ENCODE peak calls at places on chromosome 18, in eight cellular contexts. One of them, this sample, is unnamed. For H3K27me3, the result is how much of the 10 kb centered on the place peaks cover.

GRCh38 chr18:12336887-12337286 is 28.8 kb downstream of the TUBB6 start:
- DNase-seq in ovary: no peak
- DNase-seq in spleen: no peak
- DNase-seq in left ventricle myocardium inferior: no peak
- DNase-seq in CD8-positive, alpha-beta memory T cell: no peak
- DNase-seq in CD4-positive, CD25-positive, alpha-beta regulatory T cell: no peak
- DNase-seq in transverse colon: no peak
- DNase-seq in breast epithelium: no peak
- DNase-seq in this sample: no peak

GRCh38 chr18:35197286-35197685 is 43.5 kb upstream of the ZNF397 start:
- DNase-seq in ovary: no peak
- DNase-seq in spleen: no peak
- DNase-seq in left ventricle myocardium inferior: no peak
- DNase-seq in CD8-positive, alpha-beta memory T cell: no peak
- DNase-seq in CD4-positive, CD25-positive, alpha-beta regulatory T cell: no peak
- DNase-seq in transverse colon: no peak
- DNase-seq in breast epithelium: no peak
- DNase-seq in this sample: no peak

GRCh38 chr18:61471832-61472406 is 138.7 kb downstream of the CDH20 start:
- DNase-seq in ovary: no peak
- DNase-seq in spleen: no peak
- DNase-seq in left ventricle myocardium inferior: no peak
- DNase-seq in CD8-positive, alpha-beta memory T cell: no peak
- DNase-seq in CD4-positive, CD25-positive, alpha-beta regulatory T cell: no peak
- DNase-seq in transverse colon: no peak
- DNase-seq in breast epithelium: no peak
- DNase-seq in this sample: no peak

GRCh38 chr18:66533693-66534092 is 70.2 kb downstream of the CDH19 start:
- DNase-seq in ovary: no peak
- DNase-seq in spleen: no peak
- DNase-seq in left ventricle myocardium inferior: no peak
- DNase-seq in CD8-positive, alpha-beta memory T cell: no peak
- DNase-seq in CD4-positive, CD25-positive, alpha-beta regulatory T cell: no peak
- DNase-seq in transverse colon: no peak
- DNase-seq in breast epithelium: no peak
- DNase-seq in this sample: no peak

GRCh38 chr18:34809697-34810096 is 99.6 kb downstream of the DTNA start:
- DNase-seq in ovary: peak
- DNase-seq in spleen: no peak
- DNase-seq in left ventricle myocardium inferior: peak
- DNase-seq in CD8-positive, alpha-beta memory T cell: no peak
- DNase-seq in CD4-positive, CD25-positive, alpha-beta regulatory T cell: no peak
- DNase-seq in transverse colon: peak
- DNase-seq in breast epithelium: no peak
- DNase-seq in this sample: no peak

GRCh38 chr18:26103579-26103978 is 13.2 kb upstream of the SS18 start:
- DNase-seq in ovary: no peak
- DNase-seq in spleen: no peak
- DNase-seq in left ventricle myocardium inferior: no peak
- DNase-seq in CD8-positive, alpha-beta memory T cell: peak
- DNase-seq in CD4-positive, CD25-positive, alpha-beta regulatory T cell: peak
- DNase-seq in transverse colon: peak
- DNase-seq in breast epithelium: no peak
- DNase-seq in this sample: peak

GRCh38 chr18:79600141-79600540 is 79.5 kb upstream of the CTDP1 start:
- DNase-seq in ovary: no peak
- DNase-seq in spleen: peak
- DNase-seq in left ventricle myocardium inferior: peak
- DNase-seq in CD8-positive, alpha-beta memory T cell: no peak
- DNase-seq in CD4-positive, CD25-positive, alpha-beta regulatory T cell: no peak
- DNase-seq in transverse colon: peak
- DNase-seq in breast epithelium: no peak
- DNase-seq in this sample: peak

GRCh38 chr18:36149514-36150289 is 20.0 kb downstream of the ELP2 start:
- DNase-seq in ovary: no peak
- DNase-seq in spleen: no peak
- DNase-seq in left ventricle myocardium inferior: no peak
- DNase-seq in CD8-positive, alpha-beta memory T cell: no peak
- DNase-seq in CD4-positive, CD25-positive, alpha-beta regulatory T cell: no peak
- DNase-seq in transverse colon: no peak
- DNase-seq in breast epithelium: no peak
- DNase-seq in this sample: no peak

GRCh38 chr18:26470011-26470637 is 78.2 kb downstream of the KCTD1 start:
- DNase-seq in ovary: no peak
- DNase-seq in spleen: no peak
- DNase-seq in left ventricle myocardium inferior: no peak
- DNase-seq in CD8-positive, alpha-beta memory T cell: no peak
- DNase-seq in CD4-positive, CD25-positive, alpha-beta regulatory T cell: no peak
- DNase-seq in transverse colon: no peak
- DNase-seq in breast epithelium: no peak
- DNase-seq in this sample: no peak

GRCh38 chr18:47968006-47968676 is 37.7 kb upstream of the SMAD2 start:
- DNase-seq in ovary: no peak
- DNase-seq in spleen: no peak
- DNase-seq in left ventricle myocardium inferior: no peak
- DNase-seq in CD8-positive, alpha-beta memory T cell: no peak
- DNase-seq in CD4-positive, CD25-positive, alpha-beta regulatory T cell: no peak
- DNase-seq in transverse colon: no peak
- DNase-seq in breast epithelium: no peak
- DNase-seq in this sample: no peak

GRCh38 chr18:76978616-76979015 is 154.0 kb downstream of the MBP start:
- DNase-seq in ovary: peak
- DNase-seq in spleen: no peak
- DNase-seq in left ventricle myocardium inferior: no peak
- DNase-seq in CD8-positive, alpha-beta memory T cell: no peak
- DNase-seq in CD4-positive, CD25-positive, alpha-beta regulatory T cell: no peak
- DNase-seq in transverse colon: peak
- DNase-seq in breast epithelium: no peak
- DNase-seq in this sample: no peak

GRCh38 chr18:76980663-76981387 is 151.8 kb downstream of the MBP start:
- DNase-seq in ovary: no peak
- DNase-seq in spleen: peak
- DNase-seq in left ventricle myocardium inferior: no peak
- DNase-seq in CD8-positive, alpha-beta memory T cell: no peak
- DNase-seq in CD4-positive, CD25-positive, alpha-beta regulatory T cell: no peak
- DNase-seq in transverse colon: no peak
- DNase-seq in breast epithelium: no peak
- DNase-seq in this sample: no peak

GRCh38 chr18:76979111-76979751 is 153.4 kb downstream of the MBP start:
- DNase-seq in ovary: peak
- DNase-seq in spleen: no peak
- DNase-seq in left ventricle myocardium inferior: no peak
- DNase-seq in CD8-positive, alpha-beta memory T cell: no peak
- DNase-seq in CD4-positive, CD25-positive, alpha-beta regulatory T cell: no peak
- DNase-seq in transverse colon: no peak
- DNase-seq in breast epithelium: no peak
- DNase-seq in this sample: no peak

GRCh38 chr18:76981388-76981968 is 151.1 kb downstream of the MBP start:
- DNase-seq in ovary: no peak
- DNase-seq in spleen: peak
- DNase-seq in left ventricle myocardium inferior: no peak
- DNase-seq in CD8-positive, alpha-beta memory T cell: no peak
- DNase-seq in CD4-positive, CD25-positive, alpha-beta regulatory T cell: no peak
- DNase-seq in transverse colon: peak
- DNase-seq in breast epithelium: no peak
- DNase-seq in this sample: no peak

GRCh38 chr18:76979906-76980305 is 152.7 kb downstream of the MBP start:
- DNase-seq in ovary: peak
- DNase-seq in spleen: no peak
- DNase-seq in left ventricle myocardium inferior: no peak
- DNase-seq in CD8-positive, alpha-beta memory T cell: no peak
- DNase-seq in CD4-positive, CD25-positive, alpha-beta regulatory T cell: no peak
- DNase-seq in transverse colon: no peak
- DNase-seq in breast epithelium: no peak
- DNase-seq in this sample: no peak
- H3K4me3 ChIP-seq in ovary: no peak
- H3K4me3 ChIP-seq in spleen: no peak
- H3K4me3 ChIP-seq in left ventricle myocardium inferior: no peak
- H3K4me3 ChIP-seq in CD8-positive, alpha-beta memory T cell: no peak
- H3K4me3 ChIP-seq in CD4-positive, CD25-positive, alpha-beta regulatory T cell: no peak
- H3K4me3 ChIP-seq in transverse colon: no peak
- H3K4me3 ChIP-seq in breast epithelium: no peak
- H3K4me3 ChIP-seq in this sample: no peak

GRCh38 chr18:57128229-57128911 is 18.5 kb upstream of the BOD1L2 start:
- DNase-seq in ovary: no peak
- DNase-seq in spleen: no peak
- DNase-seq in left ventricle myocardium inferior: no peak
- DNase-seq in CD8-positive, alpha-beta memory T cell: no peak
- DNase-seq in CD4-positive, CD25-positive, alpha-beta regulatory T cell: no peak
- DNase-seq in transverse colon: no peak
- DNase-seq in breast epithelium: no peak
- DNase-seq in this sample: no peak

GRCh38 chr18:57135705-57136104 is 11.2 kb upstream of the BOD1L2 start:
- DNase-seq in ovary: no peak
- DNase-seq in spleen: no peak
- DNase-seq in left ventricle myocardium inferior: no peak
- DNase-seq in CD8-positive, alpha-beta memory T cell: no peak
- DNase-seq in CD4-positive, CD25-positive, alpha-beta regulatory T cell: no peak
- DNase-seq in transverse colon: no peak
- DNase-seq in breast epithelium: no peak
- DNase-seq in this sample: no peak

GRCh38 chr18:57134564-57135211 is 12.2 kb upstream of the BOD1L2 start:
- DNase-seq in ovary: no peak
- DNase-seq in spleen: no peak
- DNase-seq in left ventricle myocardium inferior: no peak
- DNase-seq in CD8-positive, alpha-beta memory T cell: no peak
- DNase-seq in CD4-positive, CD25-positive, alpha-beta regulatory T cell: no peak
- DNase-seq in transverse colon: no peak
- DNase-seq in breast epithelium: no peak
- DNase-seq in this sample: no peak

GRCh38 chr18:57131782-57132181 is 15.1 kb upstream of the BOD1L2 start:
- DNase-seq in ovary: no peak
- DNase-seq in spleen: no peak
- DNase-seq in left ventricle myocardium inferior: no peak
- DNase-seq in CD8-positive, alpha-beta memory T cell: no peak
- DNase-seq in CD4-positive, CD25-positive, alpha-beta regulatory T cell: no peak
- DNase-seq in transverse colon: no peak
- DNase-seq in breast epithelium: no peak
- DNase-seq in this sample: no peak
- H3K27me3 ChIP-seq in ovary: under half
- H3K27me3 ChIP-seq in spleen: under half
- H3K27me3 ChIP-seq in left ventricle myocardium inferior: under half
- H3K27me3 ChIP-seq in CD8-positive, alpha-beta memory T cell: under half
- H3K27me3 ChIP-seq in CD4-positive, CD25-positive, alpha-beta regulatory T cell: under half
- H3K27me3 ChIP-seq in transverse colon: under half
- H3K27me3 ChIP-seq in breast epithelium: under half
- H3K27me3 ChIP-seq in this sample: under half

DNA sequence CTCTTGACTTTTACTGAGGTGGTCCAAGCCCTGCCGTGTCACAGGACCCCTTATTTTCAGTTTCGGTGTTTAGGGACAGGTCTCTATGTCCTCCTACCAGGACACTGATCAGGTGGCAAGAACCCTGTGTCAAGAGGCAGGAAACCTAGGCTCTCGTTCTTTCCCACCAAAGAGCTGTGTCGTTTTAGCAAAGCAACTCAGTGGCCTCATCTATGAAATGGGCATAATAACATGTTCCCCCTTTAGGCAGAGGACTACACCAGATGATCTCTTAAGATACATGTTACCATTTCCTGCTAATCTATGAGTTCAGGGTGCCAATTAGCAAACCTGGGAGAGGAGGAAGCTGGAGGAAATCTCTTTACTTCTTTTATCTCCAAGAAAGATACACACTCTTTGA is 1.9 kb downstream of the RAB31 start:
- DNase-seq in ovary: no peak
- DNase-seq in spleen: no peak
- DNase-seq in left ventricle myocardium inferior: no peak
- DNase-seq in CD8-positive, alpha-beta memory T cell: no peak
- DNase-seq in CD4-positive, CD25-positive, alpha-beta regulatory T cell: no peak
- DNase-seq in transverse colon: no peak
- DNase-seq in breast epithelium: no peak
- DNase-seq in this sample: no peak
- H3K4me3 ChIP-seq in ovary: peak
- H3K4me3 ChIP-seq in spleen: peak
- H3K4me3 ChIP-seq in left ventricle myocardium inferior: peak
- H3K4me3 ChIP-seq in CD8-positive, alpha-beta memory T cell: no peak
- H3K4me3 ChIP-seq in CD4-positive, CD25-positive, alpha-beta regulatory T cell: no peak
- H3K4me3 ChIP-seq in transverse colon: no peak
- H3K4me3 ChIP-seq in breast epithelium: peak
- H3K4me3 ChIP-seq in this sample: no peak

GRCh38 chr18:45568017-45568416 is 47.3 kb upstream of the SLC14A2 start:
- DNase-seq in ovary: no peak
- DNase-seq in spleen: no peak
- DNase-seq in left ventricle myocardium inferior: no peak
- DNase-seq in CD8-positive, alpha-beta memory T cell: no peak
- DNase-seq in CD4-positive, CD25-positive, alpha-beta regulatory T cell: no peak
- DNase-seq in transverse colon: no peak
- DNase-seq in breast epithelium: no peak
- DNase-seq in this sample: no peak
- H3K27me3 ChIP-seq in ovary: under half
- H3K27me3 ChIP-seq in spleen: under half
- H3K27me3 ChIP-seq in left ventricle myocardium inferior: under half
- H3K27me3 ChIP-seq in CD8-positive, alpha-beta memory T cell: under half
- H3K27me3 ChIP-seq in CD4-positive, CD25-positive, alpha-beta regulatory T cell: under half
- H3K27me3 ChIP-seq in transverse colon: under half
- H3K27me3 ChIP-seq in breast epithelium: under half
- H3K27me3 ChIP-seq in this sample: under half